ENCODE peak calls at places on chromosomes 13 and 19, in ten cellular contexts. C is ascending aorta, J is NB4, E is lower lobe of right lung, Z is mammary epithelial cell, U is breast epithelium, B is psoas muscle, L is bronchial epithelial cell, K is mucosa of descending colon, V is fibroblast of lung. O is an unnamed sample.

GRCh38 chr19:13507053-13507611 is 853 bp upstream of the CACNA1A start:
- DNase-seq in C (no peak), J (no peak), E (no peak), Z (no peak), U (no peak), B (no peak), L (no peak), K (no peak), V (peak), O (no peak)

GRCh38 chr19:2201473-2202148 is 34.5 kb downstream of the PLEKHJ1 start:
- DNase-seq in C (no peak), J (no peak), E (no peak), Z (peak), U (no peak), B (no peak), L (peak), K (no peak), V (no peak), O (no peak)

GRCh38 chr13:114130708-114131580 is 1.5 kb downstream of the RASA3 start:
- DNase-seq in C (no peak), J (peak), E (peak), Z (peak), U (no peak), B (peak), L (peak), K (peak), V (peak), O (no peak)

GRCh38 chr13:53238241-53238640 is 209.6 kb downstream of the OLFM4 start:
- DNase-seq in C (no peak), J (no peak), E (no peak), Z (no peak), U (no peak), B (no peak), L (no peak), K (no peak), V (no peak), O (peak)

GRCh38 chr19:4445963-4446668 is 11.5 kb downstream of the UBXN6 start:
- DNase-seq in C (no peak), J (no peak), E (no peak), Z (no peak), U (no peak), B (no peak), L (no peak), K (no peak), V (no peak), O (no peak)

GRCh38 chr19:405138-405965 is 3.6 kb downstream of the C2CD4C start:
- DNase-seq in C (no peak), J (no peak), E (no peak), Z (no peak), U (peak), B (peak), L (no peak), K (peak), V (no peak), O (peak)

GRCh38 chr19:34985249-34986022 is 14.7 kb upstream of the GRAMD1A start:
- DNase-seq in C (no peak), J (no peak), E (peak), Z (no peak), U (peak), B (peak), L (peak), K (peak), V (peak), O (peak)

GRCh38 chr13:100573121-100573520 is 15.5 kb downstream of the GGACT start:
- DNase-seq in C (no peak), J (peak), E (peak), Z (peak), U (peak), B (peak), L (peak), K (peak), V (peak), O (peak)

GRCh38 chr19:8302357-8302691 is 5.8 kb downstream of the CD320 start:
- DNase-seq in C (no peak), J (peak), E (peak), Z (no peak), U (peak), B (peak), L (no peak), K (peak), V (no peak), O (no peak)

GRCh38 chr19:27971071-27971470 is 1241.9 kb downstream of the UQCRFS1 start:
- DNase-seq in C (no peak), J (no peak), E (no peak), Z (no peak), U (no peak), B (no peak), L (peak), K (no peak), V (peak), O (no peak)

GRCh38 chr19:15108845-15109767 is 1.9 kb downstream of the SYDE1 start:
- DNase-seq in C (no peak), J (no peak), E (no peak), Z (no peak), U (no peak), B (no peak), L (no peak), K (no peak), V (no peak), O (no peak)

GRCh38 chr13:41315466-41316047 is 4.5 kb downstream of the NAA16 start:
- DNase-seq in C (no peak), J (no peak), E (no peak), Z (peak), U (no peak), B (no peak), L (peak), K (no peak), V (peak), O (no peak)

GRCh38 chr19:23799321-23799720 is 40.6 kb upstream of the ZNF681 start:
- DNase-seq in C (no peak), J (no peak), E (no peak), Z (no peak), U (no peak), B (no peak), L (no peak), K (no peak), V (no peak), O (no peak)

GRCh38 chr13:23159205-23159586 is 21.6 kb upstream of the SGCG start:
- DNase-seq in C (no peak), J (peak), E (peak), Z (no peak), U (no peak), B (peak), L (peak), K (no peak), V (peak), O (no peak)

GRCh38 chr13:23159587-23160240 is 21.1 kb upstream of the SGCG start:
- DNase-seq in C (no peak), J (no peak), E (no peak), Z (no peak), U (no peak), B (no peak), L (no peak), K (no peak), V (no peak), O (no peak)

GRCh38 chr13:23161176-23161825 is 19.5 kb upstream of the SGCG start:
- DNase-seq in C (no peak), J (no peak), E (no peak), Z (no peak), U (no peak), B (no peak), L (no peak), K (no peak), V (no peak), O (no peak)

GRCh38 chr13:23160241-23161175 is 20.3 kb upstream of the SGCG start:
- DNase-seq in C (no peak), J (peak), E (no peak), Z (no peak), U (no peak), B (no peak), L (no peak), K (no peak), V (peak), O (no peak)
- TF ChIP-seq CTCF in C (no peak), J (peak), E (no peak), Z (no peak), U (no peak), B (no peak), L (no peak), K (no peak), V (no peak), O (no peak)

GRCh38 chr13:43785166-43785680 is 1.5 kb downstream of the ENOX1 start:
- DNase-seq in C (no peak), J (no peak), E (no peak), Z (no peak), U (no peak), B (no peak), L (no peak), K (no peak), V (no peak), O (no peak)
- H3K4me3 ChIP-seq in C (peak), J (no peak), E (peak), Z (peak), U (peak), B (peak), L (peak), K (no peak), V (peak), O (peak)

GRCh38 chr19:29667390-29667783 is 2.1 kb downstream of the PLEKHF1 start:
- DNase-seq in C (no peak), J (no peak), E (no peak), Z (no peak), U (peak), B (no peak), L (no peak), K (no peak), V (no peak), O (no peak)

GRCh38 chr19:29667941-29668340 is 2.7 kb downstream of the PLEKHF1 start:
- DNase-seq in C (no peak), J (no peak), E (no peak), Z (no peak), U (peak), B (no peak), L (no peak), K (peak), V (no peak), O (no peak)

GRCh38 chr19:29666634-29667389 is 1.6 kb downstream of the PLEKHF1 start:
- DNase-seq in C (no peak), J (no peak), E (peak), Z (peak), U (peak), B (peak), L (no peak), K (no peak), V (peak), O (no peak)

GRCh38 chr19:29670255-29670654 is 5.0 kb downstream of the PLEKHF1 start:
- DNase-seq in C (no peak), J (no peak), E (no peak), Z (no peak), U (peak), B (no peak), L (no peak), K (no peak), V (no peak), O (no peak)

DNA sequence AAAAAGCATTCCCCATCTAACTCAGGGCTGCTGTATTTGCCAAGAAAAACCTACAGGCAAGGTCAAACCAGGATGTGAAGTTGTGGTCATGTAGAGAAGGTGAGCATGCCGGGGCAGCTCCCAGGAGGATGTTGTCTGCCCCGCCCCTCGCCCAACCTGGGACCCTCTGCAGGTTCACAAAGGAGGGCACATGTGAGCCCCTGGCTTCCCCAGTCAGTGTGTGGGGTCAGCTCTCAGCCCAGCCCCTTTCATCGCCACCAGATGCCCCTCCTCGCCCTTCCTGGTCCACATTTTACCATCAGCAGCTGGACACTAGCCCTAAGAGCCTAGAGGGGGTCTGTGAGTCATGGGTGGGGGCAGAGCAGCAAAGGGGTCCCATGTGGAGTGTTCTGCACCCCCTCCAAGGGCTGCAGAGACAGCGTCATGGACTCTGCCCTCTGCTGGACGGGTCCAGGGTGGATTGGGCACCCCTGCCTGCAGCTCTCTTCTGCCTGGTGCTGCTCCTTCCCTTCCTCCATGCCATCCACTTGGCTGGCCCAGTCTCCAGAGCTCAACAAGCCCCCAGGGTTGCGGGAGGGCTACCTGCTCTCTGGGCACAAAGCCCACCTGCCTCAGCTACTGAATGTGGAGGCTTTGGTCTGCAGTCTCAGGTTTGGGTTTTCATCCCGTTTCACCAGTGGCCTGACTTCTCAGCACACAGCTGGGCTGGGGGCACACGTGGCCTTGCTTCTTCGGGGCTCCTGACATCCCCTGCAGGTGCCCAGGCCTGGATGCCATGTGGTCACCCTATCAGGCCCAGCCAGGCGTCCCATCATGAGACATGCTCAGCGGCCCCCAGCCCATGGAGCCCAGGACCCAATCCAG is 3.7 kb downstream of the PLEKHF1 start:
- DNase-seq in C (no peak), J (no peak), E (no peak), Z (peak), U (peak), B (peak), L (peak), K (no peak), V (no peak), O (no peak)
- TF ChIP-seq CTCF in C (no peak), J (no peak), E (no peak), Z (no peak), U (no peak), B (peak), L (peak), K (no peak), V (no peak), O (peak)

GRCh38 chr19:38538386-38538785 is 79.4 kb downstream of the MAP4K1 start:
- DNase-seq in C (no peak), J (no peak), E (peak), Z (no peak), U (no peak), B (no peak), L (no peak), K (no peak), V (peak), O (no peak)

GRCh38 chr19:38538793-38539528 is 78.8 kb downstream of the MAP4K1 start:
- DNase-seq in C (no peak), J (no peak), E (peak), Z (peak), U (no peak), B (no peak), L (peak), K (no peak), V (peak), O (no peak)

GRCh38 chr19:38537071-38537847 is 80.5 kb downstream of the MAP4K1 start:
- DNase-seq in C (no peak), J (no peak), E (peak), Z (no peak), U (no peak), B (no peak), L (no peak), K (no peak), V (no peak), O (no peak)

GRCh38 chr19:38542040-38542439 is 75.7 kb downstream of the MAP4K1 start:
- DNase-seq in C (no peak), J (no peak), E (no peak), Z (no peak), U (no peak), B (no peak), L (no peak), K (no peak), V (no peak), O (no peak)

GRCh38 chr19:38539751-38540150 is 78.0 kb downstream of the MAP4K1 start:
- DNase-seq in C (no peak), J (no peak), E (no peak), Z (no peak), U (no peak), B (no peak), L (no peak), K (no peak), V (no peak), O (no peak)
- H3K4me3 ChIP-seq in C (no peak), J (no peak), E (no peak), Z (no peak), U (no peak), B (no peak), L (no peak), K (no peak), V (no peak), O (no peak)

DNA sequence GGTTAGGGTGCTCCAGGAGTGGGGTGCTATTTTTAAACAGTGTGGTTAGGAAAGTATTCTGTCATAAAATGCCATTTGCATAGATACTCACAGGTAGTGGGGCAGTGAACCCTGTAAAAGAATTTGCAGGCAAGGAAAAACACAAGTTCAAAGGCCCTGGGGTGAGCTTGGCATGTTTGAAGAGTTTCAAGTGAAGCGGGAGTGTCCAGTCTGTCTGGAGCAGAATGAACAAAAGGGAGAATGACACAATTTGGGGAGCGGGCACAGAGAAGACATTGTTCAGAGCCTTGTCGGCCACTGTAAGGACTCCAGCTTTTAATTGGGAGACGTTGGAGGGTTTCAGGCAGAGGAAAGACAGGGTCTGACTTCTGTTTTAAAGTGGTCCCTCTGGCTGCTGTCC is 2.8 kb downstream of the GRWD1 start:
- DNase-seq in C (no peak), J (no peak), E (no peak), Z (no peak), U (no peak), B (no peak), L (no peak), K (no peak), V (no peak), O (no peak)
- TF ChIP-seq CTCF in C (no peak), J (no peak), E (no peak), Z (no peak), U (no peak), B (no peak), L (no peak), K (no peak), V (no peak), O (no peak)

GRCh38 chr13:109729031-109729870 is 57.1 kb downstream of the IRS2 start:
- DNase-seq in C (no peak), J (peak), E (no peak), Z (peak), U (no peak), B (no peak), L (peak), K (no peak), V (peak), O (no peak)
- H3K4me3 ChIP-seq in C (no peak), J (peak), E (no peak), Z (no peak), U (peak), B (no peak), L (no peak), K (no peak), V (no peak), O (no peak)

DNA sequence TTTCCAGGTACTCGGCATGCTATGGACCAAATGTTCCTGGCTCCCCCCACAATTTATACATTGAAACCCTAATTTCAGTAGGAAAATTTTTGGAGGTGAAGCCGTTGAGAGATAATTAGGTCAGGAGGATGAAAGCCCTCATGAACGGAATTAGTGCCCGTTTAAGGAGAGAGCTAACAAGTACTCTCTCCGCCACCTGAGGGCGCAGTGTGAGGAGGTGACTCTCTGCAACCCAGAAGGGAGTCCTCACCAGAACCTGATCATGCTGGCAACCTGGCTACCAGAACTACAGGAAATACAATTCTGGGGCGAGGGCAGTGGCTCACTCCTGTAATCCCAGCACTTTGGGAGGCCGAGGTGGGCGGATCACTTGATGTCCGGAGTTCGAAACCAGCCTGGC is 397.8 kb downstream of the SLITRK5 start:
- DNase-seq in C (no peak), J (peak), E (no peak), Z (no peak), U (no peak), B (no peak), L (no peak), K (no peak), V (no peak), O (no peak)
- TF ChIP-seq CTCF in C (no peak), J (peak), E (no peak), Z (no peak), U (no peak), B (no peak), L (no peak), K (no peak), V (no peak), O (peak)

O was measured in LNCaP clone FGC.